ENCODE peak calls at places on chromosome 17, in nine cellular contexts. J is cardiac fibroblast; O is aorta; B is activated CD8-positive, alpha-beta memory T cell treated with anti-CD3 and anti-CD28 coated beads for 1 hour; Z is tibial nerve; E is NT2/D1; K is Daoy; N is GM12865; F is activated CD4-positive, alpha-beta memory T cell treated with anti-CD3 and anti-CD28 coated beads, Interleukin-2, amount 10 ng/mL, durations not matched to agents 7 days and 5 days. Y is an unnamed sample.

GRCh38 chr17:32523017-32523680 is 36.4 kb downstream of the CDK5R1 start:
- DNase-seq in K (no peak), Z (no peak), J (no peak), F (peak), N (peak), O (no peak), B (no peak), E (no peak), Y (no peak)

GRCh38 chr17:80783461-80783860 is 208.2 kb upstream of the CHMP6 start:
- DNase-seq in J (no peak), O (no peak), N (no peak), Z (no peak), B (no peak), F (no peak), K (no peak), E (no peak), Y (no peak)

GRCh38 chr17:39618252-39618913 is 8.4 kb upstream of the PPP1R1B start:
- DNase-seq in B (no peak), J (peak), O (no peak), F (no peak), E (no peak), N (no peak), K (no peak), Z (no peak), Y (no peak)

GRCh38 chr17:45974916-45975630 is 24.0 kb upstream of the STH start:
- DNase-seq in Z (no peak), E (no peak), N (peak), K (no peak), B (no peak), J (no peak), F (no peak), O (peak), Y (no peak)

GRCh38 chr17:80940171-80941123 is 51.2 kb upstream of the CHMP6 start:
- DNase-seq in B (no peak), Z (no peak), E (no peak), N (no peak), O (peak), K (no peak), F (no peak), J (no peak), Y (no peak)

GRCh38 chr17:50604470-50604869 is 30.2 kb upstream of the ABCC3 start:
- DNase-seq in B (no peak), E (no peak), N (no peak), Z (no peak), F (no peak), O (peak), J (peak), K (peak), Y (no peak)

GRCh38 chr17:62760059-62760887 is 47.8 kb downstream of the MARCHF10 start:
- DNase-seq in E (no peak), K (no peak), Z (no peak), J (peak), B (no peak), N (no peak), O (no peak), F (no peak), Y (no peak)

GRCh38 chr17:47320879-47321502 is 2.8 kb upstream of the EFCAB13 start:
- DNase-seq in B (no peak), J (no peak), F (no peak), E (no peak), N (no peak), O (no peak), K (no peak), Z (no peak), Y (no peak)

Y was measured in gastrocnemius medialis.